ENCODE peak calls at places on chromosomes 3 and 15, in six cellular contexts. S is amniotic stem cell, W is GM23248, L is cardiac fibroblast, A is psoas muscle, R is Calu3. H is an unnamed sample.

GRCh38 chr3:99753268-99753975 is 64.2 kb upstream of the CMSS1 start:
- DNase-seq in S (no peak), A (no peak), W (peak; percentile 86), R (peak; percentile 42), L (peak; percentile 87), H (peak; percentile 56)

GRCh38 chr15:41575282-41575681 is 16.3 kb downstream of the TYRO3 start:
- DNase-seq in S (no peak), A (no peak), W (no peak), R (no peak), L (no peak), H (no peak)

GRCh38 chr15:44264148-44264547 is 24.4 kb upstream of the GOLM2 start:
- DNase-seq in L (no peak), S (no peak), W (no peak), A (no peak), R (no peak), H (no peak)

GRCh38 chr3:62935793-62936192 is 60.6 kb upstream of the CADPS start:
- DNase-seq in W (no peak), L (no peak), R (no peak), A (no peak), S (no peak), H (no peak)

GRCh38 chr3:135622215-135622614 is 343.3 kb upstream of the PPP2R3A start:
- DNase-seq in R (no peak), W (no peak), S (no peak), A (no peak), L (no peak), H (no peak)

GRCh38 chr3:170027691-170028102 is 10.1 kb upstream of the GPR160 start:
- DNase-seq in L (no peak), W (no peak), S (no peak), A (no peak), R (no peak), H (no peak)

GRCh38 chr3:197454014-197454413 is 101.8 kb downstream of the BDH1 start:
- DNase-seq in W (peak; percentile 36), L (peak; percentile 38), R (peak; percentile 38), S (no peak), A (no peak), H (no peak)

GRCh38 chr3:161851941-161852566 is 355.4 kb downstream of the OTOL1 start:
- DNase-seq in R (peak; percentile 87), W (peak; percentile 60), L (peak; percentile 71), A (no peak), S (no peak), H (peak; percentile 37)

GRCh38 chr3:133991209-133991608 is 38.5 kb downstream of the SLCO2A1 start:
- DNase-seq in W (peak; percentile 80), A (no peak), S (no peak), R (no peak), L (no peak), H (no peak)

GRCh38 chr3:118842147-118842863 is 192.3 kb downstream of the IGSF11 start:
- DNase-seq in L (peak; percentile 12), W (peak; percentile 4), R (no peak), S (no peak), A (no peak), H (no peak)

GRCh38 chr3:29183346-29184087 is 97.4 kb upstream of the RBMS3 start:
- DNase-seq in L (peak; percentile 78), W (peak; percentile 93), S (no peak), R (no peak), A (no peak), H (no peak)

GRCh38 chr3:48459773-48460516 is 13.4 kb downstream of the ATRIP start:
- DNase-seq in L (no peak), S (no peak), W (no peak), R (no peak), A (no peak), H (no peak)

GRCh38 chr3:89690649-89691048 is 583.2 kb downstream of the EPHA3 start:
- DNase-seq in L (peak; percentile 20), S (no peak), W (peak; percentile 12), A (no peak), R (no peak), H (no peak)

GRCh38 chr3:185764168-185764988 is 60.5 kb downstream of the IGF2BP2 start:
- DNase-seq in S (no peak), L (peak; percentile 75), R (peak; percentile 33), A (no peak), W (peak; percentile 81), H (no peak)

GRCh38 chr3:61358364-61358763 is 107.1 kb upstream of the FHIT start:
- DNase-seq in A (peak; percentile 77), R (no peak), W (no peak), L (no peak), S (no peak), H (peak; percentile 48)

GRCh38 chr3:187319699-187320302 is 28.3 kb upstream of the MASP1 start:
- DNase-seq in S (no peak), W (peak; percentile 83), R (peak; percentile 84), L (peak; percentile 85), A (peak; percentile 71), H (peak; percentile 63)

GRCh38 chr3:140933552-140933951 is 8.1 kb upstream of the SLC25A36 start:
- DNase-seq in L (no peak), A (no peak), R (no peak), W (no peak), S (no peak), H (no peak)

GRCh38 chr3:84209473-84209872 is 749.3 kb upstream of the CADM2 start:
- DNase-seq in A (no peak), R (no peak), L (no peak), S (no peak), W (no peak), H (no peak)

GRCh38 chr3:52531636-52532516 is 1.8 kb downstream of the NT5DC2 start:
- DNase-seq in S (no peak), W (no peak), L (peak; percentile 8), A (peak; percentile 59), R (no peak), H (no peak)

GRCh38 chr15:24848050-24848449 is 106.7 kb upstream of the SNRPN start:
- DNase-seq in S (no peak), L (peak; percentile 29), R (no peak), A (peak; percentile 60), W (peak; percentile 39), H (no peak)

GRCh38 chr3:124397088-124397487 is 333.2 kb upstream of the UMPS start:
- DNase-seq in S (no peak), L (no peak), A (no peak), R (no peak), W (no peak), H (no peak)

GRCh38 chr15:69424001-69424400 is 9.9 kb downstream of the KIF23 start:
- DNase-seq in L (no peak), S (no peak), A (no peak), R (no peak), W (no peak), H (no peak)

GRCh38 chr3:140143670-140144069 is 208.7 kb downstream of the CLSTN2 start:
- DNase-seq in S (no peak), R (no peak), A (no peak), W (no peak), L (no peak), H (no peak)

GRCh38 chr3:188749010-188749617 is 422.7 kb upstream of the TPRG1 start:
- DNase-seq in L (peak; percentile 37), W (peak; percentile 21), S (no peak), A (no peak), R (peak; percentile 44), H (no peak)

GRCh38 chr15:29800441-29801366 is 21.6 kb downstream of the TJP1 start:
- DNase-seq in W (no peak), L (peak; percentile 61), S (no peak), A (no peak), R (no peak), H (no peak)

GRCh38 chr3:112633757-112634156 is 7.2 kb downstream of the CCDC80 start:
- DNase-seq in S (no peak), R (no peak), W (peak; percentile 44), A (no peak), L (no peak), H (peak; percentile 12)

GRCh38 chr3:27462228-27462627 is 22.0 kb downstream of the SLC4A7 start:
- DNase-seq in L (no peak), S (no peak), R (no peak), W (no peak), A (no peak), H (no peak)

GRCh38 chr15:73744293-73744692 is 8.9 kb downstream of the INSYN1 start:
- DNase-seq in S (no peak), L (no peak), W (no peak), A (no peak), R (no peak), H (no peak)

GRCh38 chr15:62503451-62503850 is 338.4 kb upstream of the C2CD4B start:
- DNase-seq in S (no peak), L (peak; percentile 60), R (peak; percentile 34), W (peak; percentile 30), A (peak; percentile 56), H (no peak)

GRCh38 chr3:46998121-46998851 is 18.8 kb downstream of the NBEAL2 start:
- DNase-seq in A (peak; percentile 90), W (peak; percentile 53), R (peak; percentile 84), S (no peak), L (peak; percentile 49), H (peak; percentile 13)

GRCh38 chr3:77256584-77257488 is 216.9 kb downstream of the ROBO2 start:
- DNase-seq in S (no peak), A (no peak), W (no peak), R (no peak), L (no peak), H (peak; percentile 98)

GRCh38 chr3:47961815-47962606 is 54.2 kb downstream of the MAP4 start:
- DNase-seq in L (no peak), W (peak; percentile 43), A (no peak), S (no peak), R (peak; percentile 56), H (no peak)

GRCh38 chr3:113736548-113737089 is 9.4 kb downstream of the NAA50 start:
- DNase-seq in S (peak; percentile 18), L (peak; percentile 83), A (no peak), W (peak; percentile 79), R (no peak), H (peak; percentile 36)

GRCh38 chr3:102235679-102236078 is 199.1 kb upstream of the ZPLD1 start:
- DNase-seq in S (no peak), L (peak; percentile 23), A (no peak), W (no peak), R (no peak), H (no peak)

GRCh38 chr3:33364531-33365128 is 75.6 kb downstream of the UBP1 start:
- DNase-seq in L (peak; percentile 53), S (peak; percentile 50), R (no peak), W (peak; percentile 39), A (no peak), H (no peak)

GRCh38 chr15:48888836-48889235 is 10.9 kb downstream of the EID1 start:
- DNase-seq in W (peak; percentile 62), L (no peak), A (no peak), R (no peak), S (no peak), H (no peak)

GRCh38 chr15:83061680-83062079 is 5.4 kb downstream of the BTBD1 start:
- DNase-seq in S (no peak), L (no peak), W (peak; percentile 50), A (no peak), R (no peak), H (no peak)

GRCh38 chr3:139564290-139564861 is 24.8 kb upstream of the RBP1 start:
- DNase-seq in A (no peak), R (peak; percentile 36), S (no peak), L (peak; percentile 10), W (no peak), H (peak; percentile 43)

GRCh38 chr15:34679326-34679725 is 75.5 kb downstream of the GJD2 start:
- DNase-seq in S (no peak), L (peak; percentile 28), W (peak; percentile 13), A (no peak), R (no peak), H (no peak)